ENCODE peak calls at places on chromosomes 11 and 22, in four cellular contexts. P is right atrium auricular region, A is ovary, Y is A549. W is an unnamed sample.

GRCh38 chr11:119299416-119299815 is 17.5 kb downstream of the MCAM start:
- DNase-seq in P (no peak), A (no peak), Y (no peak), W (no peak)

GRCh38 chr22:17085277-17086091 is 684 bp downstream of the IL17RA start:
- DNase-seq in P (no peak), A (peak; percentile 33), Y (no peak), W (peak; percentile 29)

GRCh38 chr11:94805994-94806393 is 37.8 kb downstream of the AMOTL1 start:
- DNase-seq in P (no peak), A (no peak), Y (no peak), W (no peak)

GRCh38 chr11:125343732-125344131 is 152.3 kb downstream of the FEZ1 start:
- DNase-seq in P (no peak), A (peak; percentile 41), Y (no peak), W (no peak)

GRCh38 chr11:45451766-45452440 is 165.8 kb upstream of the SYT13 start:
- DNase-seq in P (no peak), A (no peak), Y (no peak), W (no peak)

GRCh38 chr11:1939006-1939626 is 8.0 kb upstream of the MRPL23 start:
- DNase-seq in P (no peak), A (peak; percentile 12), Y (no peak), W (no peak)

GRCh38 chr11:22521226-22521625 is 104.4 kb downstream of the FANCF start:
- DNase-seq in P (no peak), A (no peak), Y (peak; percentile 26), W (peak; percentile 4)

GRCh38 chr11:116837231-116838091 is at the start of gene APOA1:
- DNase-seq in P (no peak), A (peak; percentile 44), Y (no peak), W (no peak)

GRCh38 chr11:56885182-56885581 is 103.5 kb upstream of the OR5AK2 start:
- DNase-seq in P (no peak), A (no peak), Y (peak; percentile 60), W (no peak)

GRCh38 chr22:29388759-29389090 is 355 bp upstream of the AP1B1 start:
- DNase-seq in P (no peak), A (no peak), Y (no peak), W (no peak)

GRCh38 chr11:114061053-114062049 is 1.8 kb downstream of the ZBTB16 start:
- DNase-seq in P (no peak), A (peak; percentile 54), Y (no peak), W (peak; percentile 70)

GRCh38 chr11:108685419-108686161 is 20.7 kb downstream of the DDX10 start:
- DNase-seq in P (no peak), A (no peak), Y (no peak), W (no peak)

GRCh38 chr11:72352859-72353551 is 81.3 kb downstream of the CLPB start:
- DNase-seq in P (no peak), A (no peak), Y (peak; percentile 10), W (peak; percentile 57)
- H3K27ac ChIP-seq in P (no peak overlapping the region), A (no peak overlapping the region), Y (no peak overlapping the region), W (no peak overlapping the region)

DNA sequence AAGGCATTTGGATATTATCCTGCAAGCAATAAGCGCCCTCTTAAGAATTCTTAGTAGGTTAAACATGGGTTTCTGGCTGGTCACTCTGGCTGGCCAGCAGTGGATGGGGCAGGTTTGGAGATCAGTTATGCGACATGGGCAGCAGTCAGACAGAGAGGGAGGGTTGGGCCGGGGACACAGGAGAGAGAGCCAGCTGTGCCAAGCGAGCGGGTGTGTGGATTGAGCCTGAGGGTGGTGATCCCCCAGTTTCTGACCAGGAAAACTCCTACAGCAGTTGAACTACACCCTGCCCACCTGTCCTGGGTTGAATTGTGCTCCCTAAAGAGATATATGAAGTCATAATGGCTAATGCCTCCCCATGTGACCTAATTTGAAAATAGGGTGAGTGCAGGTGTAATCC is 671.2 kb downstream of the TBC1D22A start:
- DNase-seq in P (peak; percentile 9), A (no peak), Y (no peak), W (no peak)
- H3K9me3 ChIP-seq in P (peaks cover 20% of the 10 kb centered on the region), A (no peaks in the 10 kb centered on the region), Y (peaks cover 9% of the 10 kb centered on the region), W (peaks cover 4% of the 10 kb centered on the region)

GRCh38 chr11:35419713-35420333 is 465 bp upstream of the SLC1A2 start:
- DNase-seq in P (no peak), A (no peak), Y (no peak), W (no peak)

GRCh38 chr11:35418282-35418846 is 994 bp downstream of the SLC1A2 start:
- DNase-seq in P (no peak), A (no peak), Y (peak; percentile 20), W (no peak)

GRCh38 chr11:35415488-35415887 is 3.9 kb downstream of the SLC1A2 start:
- DNase-seq in P (no peak), A (no peak), Y (no peak), W (no peak)

GRCh38 chr11:35420371-35420770 is 1.0 kb upstream of the SLC1A2 start:
- DNase-seq in P (no peak), A (no peak), Y (no peak), W (no peak)

DNA sequence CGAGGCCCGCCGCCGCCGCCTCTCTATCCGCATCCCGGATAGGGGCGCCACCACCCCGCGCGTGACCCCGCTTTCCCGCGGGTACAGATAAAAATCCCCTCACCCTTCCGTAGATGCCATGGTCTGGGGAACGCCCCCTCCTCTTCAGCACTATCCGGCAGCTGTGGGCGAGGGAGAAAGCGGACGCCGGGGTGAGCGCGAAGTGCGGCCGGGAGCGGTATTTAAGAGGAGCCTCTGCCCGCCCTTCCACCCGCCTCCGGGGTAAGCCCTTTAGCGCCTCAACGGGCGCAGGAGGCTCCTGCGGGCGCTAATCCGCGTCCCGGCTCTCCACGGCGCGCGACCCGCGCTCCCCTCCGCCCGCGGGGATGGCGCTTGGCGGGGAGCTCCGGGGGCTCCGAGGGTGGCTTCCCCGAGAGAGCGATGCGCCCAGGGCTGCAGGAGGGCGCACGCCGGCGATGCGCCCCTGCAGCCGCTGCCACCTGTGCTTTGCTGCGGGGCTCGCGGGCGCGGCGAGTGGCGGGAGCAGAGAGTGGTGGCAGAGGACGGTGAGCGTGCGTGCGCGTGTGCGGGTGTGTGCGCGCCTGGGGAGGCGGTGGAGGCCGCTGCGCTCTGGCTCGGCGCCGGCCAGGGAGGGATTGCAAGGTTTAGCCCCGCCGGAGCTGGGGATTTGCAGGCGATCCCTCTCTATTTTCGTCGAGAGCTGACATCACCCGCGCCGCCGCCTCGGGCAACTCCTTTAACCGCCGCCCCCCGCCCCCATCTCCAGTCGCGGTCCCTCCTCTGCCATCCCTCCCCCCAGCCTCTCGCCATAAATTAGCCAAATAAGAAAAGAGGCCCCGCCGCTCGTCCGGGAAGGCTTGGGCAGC is at the start of gene SLC1A2:
- DNase-seq in P (no peak), A (no peak), Y (peak; percentile 20), W (peak; percentile 50)
- TF ChIP-seq CTCF in P (no peak), A (no peak), Y (no peak), W (no peak)

DNA sequence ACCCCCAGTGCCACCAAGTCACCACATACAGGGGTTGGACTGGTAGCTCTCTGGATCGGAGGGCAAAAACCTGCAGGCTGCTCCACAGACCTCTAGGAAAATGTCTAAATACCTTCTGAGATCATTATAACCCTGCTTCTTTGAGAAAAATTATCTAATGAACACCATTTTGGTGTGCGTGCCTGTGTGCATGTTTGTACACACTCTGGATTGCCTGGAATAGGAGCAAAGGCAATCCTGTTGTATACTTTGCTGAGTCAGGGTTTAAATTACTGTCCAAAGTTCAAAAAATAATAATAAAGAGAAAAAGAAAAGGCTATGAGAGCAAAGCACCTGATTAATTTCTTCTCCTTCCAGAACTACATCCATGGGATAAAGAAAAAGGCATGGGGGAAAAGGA is 11.0 kb downstream of the JAML start:
- DNase-seq in P (no peak), A (no peak), Y (no peak), W (no peak)
- H3K27ac ChIP-seq in P (no peak overlapping the region), A (no peak overlapping the region), Y (no peak overlapping the region), W (no peak overlapping the region)